ENCODE peak calls at places on chromosome 7, in eight cellular contexts. W, F, J, T, O, Z, E and B are unnamed samples.

GRCh38 chr7:327305-327931 is 37.4 kb downstream of the FOXL3 start:
- DNase-seq in T (no peak), W (no peak), F (no peak), O (no peak), Z (no peak), E (peak), J (no peak), B (no peak)

GRCh38 chr7:92135100-92135429 is 788 bp upstream of the CYP51A1 start:
- DNase-seq in Z (no peak), F (no peak), W (peak), E (no peak), T (no peak), O (no peak), J (no peak), B (peak)

GRCh38 chr7:36036590-36036989 is 116.5 kb upstream of the EEPD1 start:
- DNase-seq in J (no peak), T (no peak), E (no peak), W (no peak), Z (no peak), O (no peak), F (no peak), B (no peak)

GRCh38 chr7:80735330-80735729 is 96.9 kb downstream of the CD36 start:
- DNase-seq in E (no peak), W (no peak), Z (no peak), J (no peak), O (no peak), T (no peak), F (no peak), B (no peak)

GRCh38 chr7:64799-65430 is 127.5 kb upstream of the FAM20C start:
- DNase-seq in Z (no peak), F (no peak), O (no peak), E (peak), J (no peak), T (no peak), W (peak), B (peak)

GRCh38 chr7:128737867-128738390 is 1.2 kb upstream of the CALU start:
- DNase-seq in T (peak), E (no peak), F (peak), J (no peak), Z (peak), W (no peak), O (no peak), B (no peak)

GRCh38 chr7:816751-817671 is 15.3 kb upstream of the SUN1 start:
- DNase-seq in W (peak), O (no peak), F (no peak), J (no peak), E (no peak), Z (peak), T (no peak), B (no peak)

GRCh38 chr7:91198371-91198770 is 65.9 kb upstream of the FZD1 start:
- DNase-seq in E (no peak), J (no peak), Z (no peak), F (no peak), W (no peak), T (peak), O (no peak), B (no peak)

GRCh38 chr7:80661729-80662128 is 23.3 kb downstream of the CD36 start:
- DNase-seq in J (no peak), Z (no peak), W (no peak), F (no peak), O (no peak), E (no peak), T (no peak), B (no peak)

GRCh38 chr7:66283003-66283920 is 78.1 kb downstream of the TPST1 start:
- DNase-seq in J (no peak), O (no peak), E (no peak), W (no peak), F (no peak), Z (peak), T (peak), B (no peak)

GRCh38 chr7:74269757-74270277 is 15.6 kb upstream of the RFC2 start:
- DNase-seq in Z (peak), W (peak), J (peak), O (peak), T (peak), F (no peak), E (no peak), B (peak)

GRCh38 chr7:832292-832967 is at the start of gene SUN1:
- DNase-seq in O (no peak), W (no peak), J (peak), F (no peak), T (peak), Z (peak), E (no peak), B (peak)

GRCh38 chr7:43693687-43694398 is 35.5 kb downstream of the COA1 start:
- DNase-seq in W (no peak), F (peak), J (no peak), Z (peak), E (no peak), O (no peak), T (peak), B (no peak)

GRCh38 chr7:144761493-144761892 is 74.4 kb downstream of the TPK1 start:
- DNase-seq in W (no peak), J (no peak), Z (no peak), E (no peak), T (no peak), O (no peak), F (no peak), B (no peak)

GRCh38 chr7:77327067-77327931 is 88.8 kb downstream of the GSAP start:
- DNase-seq in E (no peak), O (peak), W (no peak), J (peak), Z (peak), T (peak), F (no peak), B (peak)

GRCh38 chr7:35828817-35829216 is 28.0 kb downstream of the SEPTIN7 start:
- DNase-seq in T (no peak), E (no peak), J (no peak), F (no peak), Z (no peak), O (no peak), W (no peak), B (no peak)

GRCh38 chr7:30694774-30695721 is 12.8 kb upstream of the CRHR2 start:
- DNase-seq in O (no peak), T (no peak), Z (no peak), E (no peak), F (no peak), W (no peak), J (no peak), B (no peak)
- H3K4me3 ChIP-seq in O (no peak), T (no peak), Z (no peak), E (no peak), F (no peak), W (no peak), J (no peak), B (no peak)

GRCh38 chr7:27128776-27129728 is 1.5 kb downstream of the HOXA4 start:
- DNase-seq in O (no peak), E (peak), W (no peak), J (no peak), T (no peak), F (no peak), Z (no peak), B (no peak)
- H3K4me3 ChIP-seq in O (peak), E (peak), W (no peak), J (no peak), T (peak), F (no peak), Z (peak), B (peak)

GRCh38 chr7:158805414-158805813 is 23.9 kb downstream of the ESYT2 start:
- DNase-seq in F (no peak), J (no peak), W (no peak), T (no peak), E (no peak), O (no peak), Z (no peak), B (no peak)

GRCh38 chr7:158803226-158803944 is 25.9 kb downstream of the ESYT2 start:
- DNase-seq in J (no peak), E (no peak), W (no peak), Z (no peak), O (no peak), T (no peak), F (no peak), B (no peak)

GRCh38 chr7:158804335-158804734 is 25.0 kb downstream of the ESYT2 start:
- DNase-seq in O (no peak), Z (no peak), W (no peak), T (no peak), F (no peak), E (no peak), J (no peak), B (no peak)

GRCh38 chr7:158805937-158806336 is 23.4 kb downstream of the ESYT2 start:
- DNase-seq in Z (no peak), E (no peak), J (no peak), O (no peak), F (no peak), T (no peak), W (no peak), B (no peak)

DNA sequence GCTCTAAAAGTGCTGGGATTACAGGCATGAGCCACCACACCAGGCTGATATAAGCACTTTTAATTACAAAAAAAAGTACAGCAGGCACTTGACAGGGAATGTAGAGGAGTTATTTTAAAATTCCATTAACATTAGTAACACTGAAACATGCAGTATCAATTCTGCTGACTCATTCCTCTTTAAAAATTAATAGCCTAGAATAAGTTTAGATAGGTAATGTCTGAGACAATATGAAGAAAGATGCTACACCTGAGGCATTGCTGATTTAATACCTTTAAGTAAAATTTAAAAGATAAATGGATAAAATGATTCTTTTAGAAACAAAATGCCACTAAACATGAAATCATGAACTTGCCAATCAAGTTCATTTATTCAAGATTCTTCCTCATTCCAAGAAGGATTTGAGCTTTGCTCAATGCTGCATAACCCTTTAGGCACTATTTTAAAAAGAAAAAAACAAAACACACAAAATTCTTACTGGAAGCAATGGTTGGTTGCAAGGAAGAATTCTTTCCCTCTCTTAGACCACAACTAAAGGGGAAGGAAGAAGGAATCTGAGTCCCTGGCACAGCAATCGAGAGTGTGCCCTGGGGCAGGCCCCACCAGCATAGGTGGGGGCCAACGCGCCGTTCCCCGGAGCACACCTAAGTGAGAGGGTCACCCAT is 26.6 kb downstream of the ESYT2 start:
- DNase-seq in O (no peak), J (no peak), W (no peak), E (no peak), T (peak), F (no peak), Z (peak), B (no peak)
- H3K4me3 ChIP-seq in O (no peak), J (no peak), W (no peak), E (no peak), T (no peak), F (no peak), Z (no peak), B (no peak)

DNA sequence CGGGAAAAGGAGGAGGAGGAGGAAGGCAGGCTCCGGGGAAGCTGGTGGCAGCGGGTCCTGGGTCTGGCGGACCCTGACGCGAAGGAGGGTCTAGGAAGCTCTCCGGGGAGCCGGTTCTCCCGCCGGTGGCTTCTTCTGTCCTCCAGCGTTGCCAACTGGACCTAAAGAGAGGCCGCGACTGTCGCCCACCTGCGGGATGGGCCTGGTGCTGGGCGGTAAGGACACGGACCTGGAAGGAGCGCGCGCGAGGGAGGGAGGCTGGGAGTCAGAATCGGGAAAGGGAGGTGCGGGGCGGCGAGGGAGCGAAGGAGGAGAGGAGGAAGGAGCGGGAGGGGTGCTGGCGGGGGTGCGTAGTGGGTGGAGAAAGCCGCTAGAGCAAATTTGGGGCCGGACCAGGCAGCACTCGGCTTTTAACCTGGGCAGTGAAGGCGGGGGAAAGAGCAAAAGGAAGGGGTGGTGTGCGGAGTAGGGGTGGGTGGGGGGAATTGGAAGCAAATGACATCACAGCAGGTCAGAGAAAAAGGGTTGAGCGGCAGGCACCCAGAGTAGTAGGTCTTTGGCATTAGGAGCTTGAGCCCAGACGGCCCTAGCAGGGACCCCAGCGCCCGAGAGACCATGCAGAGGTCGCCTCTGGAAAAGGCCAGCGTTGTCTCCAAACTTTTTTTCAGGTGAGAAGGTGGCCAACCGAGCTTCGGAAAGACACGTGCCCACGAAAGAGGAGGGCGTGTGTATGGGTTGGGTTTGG is at the start of gene CFTR:
- DNase-seq in W (no peak), E (peak), Z (no peak), T (no peak), J (peak), O (peak), F (no peak), B (no peak)
- H3K4me3 ChIP-seq in W (peak), E (peak), Z (peak), T (peak), J (peak), O (peak), F (no peak), B (no peak)